ENCODE peak calls at places on chromosomes 3 and 15, in five cellular contexts. One of them, this sample, is unnamed.

GRCh38 chr3:120753831-120754230 is 11.3 kb downstream of the GTF2E1 start:
- DNase-seq in ovary: no peak
- DNase-seq in colonic mucosa: no peak
- DNase-seq in esophagus muscularis mucosa: no peak
- DNase-seq in tibial artery: no peak
- DNase-seq in this sample: no peak

GRCh38 chr3:131388400-131388799 is 6.8 kb downstream of the NUDT16 start:
- DNase-seq in ovary: no peak
- DNase-seq in colonic mucosa: no peak
- DNase-seq in esophagus muscularis mucosa: no peak
- DNase-seq in tibial artery: no peak
- DNase-seq in this sample: no peak

GRCh38 chr3:119033393-119034255 is 1.0 kb downstream of the IGSF11 start:
- DNase-seq in ovary: no peak
- DNase-seq in colonic mucosa: no peak
- DNase-seq in esophagus muscularis mucosa: no peak
- DNase-seq in tibial artery: no peak
- DNase-seq in this sample: no peak

GRCh38 chr3:95333826-95334225 is 1271.0 kb downstream of the NSUN3 start:
- DNase-seq in ovary: no peak
- DNase-seq in colonic mucosa: no peak
- DNase-seq in esophagus muscularis mucosa: no peak
- DNase-seq in tibial artery: no peak
- DNase-seq in this sample: no peak

GRCh38 chr3:190194506-190194905 is 73.8 kb upstream of the P3H2 start:
- DNase-seq in ovary: no peak
- DNase-seq in colonic mucosa: no peak
- DNase-seq in esophagus muscularis mucosa: no peak
- DNase-seq in tibial artery: no peak
- DNase-seq in this sample: no peak

GRCh38 chr15:40543631-40544294 is 21.1 kb downstream of the CCDC32 start:
- DNase-seq in ovary: no peak
- DNase-seq in colonic mucosa: no peak
- DNase-seq in esophagus muscularis mucosa: no peak
- DNase-seq in tibial artery: no peak
- DNase-seq in this sample: no peak

GRCh38 chr15:79373068-79373467 is 59.1 kb upstream of the MINAR1 start:
- DNase-seq in ovary: no peak
- DNase-seq in colonic mucosa: no peak
- DNase-seq in esophagus muscularis mucosa: no peak
- DNase-seq in tibial artery: no peak
- DNase-seq in this sample: no peak

GRCh38 chr15:95875141-95875643 is 455.3 kb upstream of the NR2F2 start:
- DNase-seq in ovary: peak; percentile 36
- DNase-seq in colonic mucosa: no peak
- DNase-seq in esophagus muscularis mucosa: no peak
- DNase-seq in tibial artery: peak; percentile 56
- DNase-seq in this sample: no peak

GRCh38 chr3:195697582-195698324 is 23.0 kb upstream of the MUC20 start:
- DNase-seq in ovary: no peak
- DNase-seq in colonic mucosa: no peak
- DNase-seq in esophagus muscularis mucosa: peak; percentile 93
- DNase-seq in tibial artery: peak; percentile 57
- DNase-seq in this sample: no peak

DNA sequence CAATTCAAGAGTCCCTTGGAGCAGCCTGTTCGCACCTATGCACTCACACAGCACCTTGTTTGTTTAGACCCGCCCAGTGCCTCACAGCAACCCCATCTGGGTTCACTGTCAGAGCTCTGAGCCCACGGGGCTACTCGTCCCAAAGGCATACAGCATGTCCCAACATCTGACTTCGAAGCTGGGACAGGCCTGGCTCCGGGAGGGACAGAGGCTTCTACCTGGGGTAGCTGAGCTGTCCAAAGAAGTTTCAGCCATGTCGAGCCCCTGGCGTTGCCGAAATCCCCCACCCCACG is 28.6 kb upstream of the CYP11A1 start:
- DNase-seq in ovary: no peak
- DNase-seq in colonic mucosa: no peak
- DNase-seq in esophagus muscularis mucosa: no peak
- DNase-seq in tibial artery: no peak
- DNase-seq in this sample: no peak
- H3K4me1 ChIP-seq in ovary: no peaks in the 10 kb centered on the region
- H3K4me1 ChIP-seq in colonic mucosa: no peaks in the 10 kb centered on the region
- H3K4me1 ChIP-seq in esophagus muscularis mucosa: no peaks in the 10 kb centered on the region
- H3K4me1 ChIP-seq in tibial artery: no peaks in the 10 kb centered on the region
- H3K4me1 ChIP-seq in this sample: peaks cover 14% of the 10 kb centered on the region

DNA sequence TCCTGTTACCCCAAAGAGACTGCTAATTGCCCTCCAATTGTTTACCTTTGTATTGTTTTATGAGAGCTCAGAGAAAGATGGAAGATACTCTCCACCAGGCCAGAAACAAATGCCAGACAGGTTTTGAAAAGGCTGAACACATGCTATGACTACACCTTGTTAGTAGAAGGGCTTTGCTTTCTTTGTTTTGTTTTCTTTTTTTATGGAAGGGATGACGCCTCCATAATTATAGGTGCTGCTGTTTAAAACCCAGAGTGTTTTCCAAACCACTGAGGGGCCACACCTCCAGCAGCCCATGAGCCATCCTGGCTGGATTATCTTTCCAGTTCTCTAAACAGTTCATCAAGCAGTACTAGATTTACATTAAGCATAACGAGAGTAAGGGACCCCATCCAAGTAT is 5.6 kb upstream of the FOXP1 start:
- DNase-seq in ovary: no peak
- DNase-seq in colonic mucosa: no peak
- DNase-seq in esophagus muscularis mucosa: peak; percentile 39
- DNase-seq in tibial artery: no peak
- DNase-seq in this sample: no peak
- H3K4me1 ChIP-seq in ovary: no peaks in the 10 kb centered on the region
- H3K4me1 ChIP-seq in colonic mucosa: no peaks in the 10 kb centered on the region
- H3K4me1 ChIP-seq in esophagus muscularis mucosa: peaks cover 29% of the 10 kb centered on the region
- H3K4me1 ChIP-seq in tibial artery: peaks cover 17% of the 10 kb centered on the region
- H3K4me1 ChIP-seq in this sample: peaks cover 8% of the 10 kb centered on the region

GRCh38 chr3:197558000-197558399 is 2.2 kb upstream of the BDH1 start:
- DNase-seq in ovary: no peak
- DNase-seq in colonic mucosa: no peak
- DNase-seq in esophagus muscularis mucosa: no peak
- DNase-seq in tibial artery: no peak
- DNase-seq in this sample: no peak
- H3K4me1 ChIP-seq in ovary: no peaks in the 10 kb centered on the region
- H3K4me1 ChIP-seq in colonic mucosa: peaks cover 3% of the 10 kb centered on the region
- H3K4me1 ChIP-seq in esophagus muscularis mucosa: peaks cover 21% of the 10 kb centered on the region
- H3K4me1 ChIP-seq in tibial artery: peaks cover 17% of the 10 kb centered on the region
- H3K4me1 ChIP-seq in this sample: no peaks in the 10 kb centered on the region

DNA sequence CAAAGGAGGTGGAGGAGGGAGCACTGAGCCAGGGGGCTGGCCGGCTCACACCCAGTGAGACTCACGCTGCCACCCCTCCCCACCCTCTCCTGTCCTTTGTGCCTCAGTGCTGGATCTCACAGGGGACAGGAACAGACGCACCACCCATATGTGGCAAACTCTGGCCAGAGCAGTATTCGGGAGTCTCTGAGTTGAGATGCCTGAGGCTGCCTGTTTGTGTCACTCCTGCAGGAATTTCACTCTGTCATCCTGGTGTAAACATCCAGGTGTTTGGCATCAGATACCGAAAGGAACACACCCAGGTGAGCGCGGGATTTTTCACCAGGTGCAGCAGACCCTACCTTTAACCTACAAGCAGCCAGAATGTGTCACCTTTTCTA is 25.7 kb downstream of the RGMA start:
- DNase-seq in ovary: no peak
- DNase-seq in colonic mucosa: no peak
- DNase-seq in esophagus muscularis mucosa: no peak
- DNase-seq in tibial artery: no peak
- DNase-seq in this sample: no peak
- H3K4me1 ChIP-seq in ovary: peaks cover 19% of the 10 kb centered on the region
- H3K4me1 ChIP-seq in colonic mucosa: no peaks in the 10 kb centered on the region
- H3K4me1 ChIP-seq in esophagus muscularis mucosa: peaks cover 98% of the 10 kb centered on the region
- H3K4me1 ChIP-seq in tibial artery: peaks cover 68% of the 10 kb centered on the region
- H3K4me1 ChIP-seq in this sample: peaks cover 23% of the 10 kb centered on the region